ENCODE peak calls at places on chromosomes 6 and 20, in seven cellular contexts. P, D, I, Z, H, R and J are unnamed samples.
A peak's percentile ranks its signal among the peaks of the same experiment; 100 is the strongest.

GRCh38 chr20:3353646-3354045 is 53.8 kb downstream of the DNAAF9 start:
- DNase-seq in P (no peak), D (no peak), I (no peak), Z (no peak), H (no peak), R (no peak), J (no peak)

GRCh38 chr6:142377112-142377848 is 75.5 kb downstream of the ADGRG6 start:
- DNase-seq in P (peak; percentile 20), D (no peak), I (no peak), Z (peak; percentile 34), H (peak; percentile 68), R (no peak), J (no peak)

GRCh38 chr20:1934578-1935573 is 39.7 kb downstream of the SIRPA start:
- DNase-seq in P (no peak), D (no peak), I (no peak), Z (peak; percentile 70), H (no peak), R (no peak), J (no peak)

GRCh38 chr6:145756170-145756662 is 20.9 kb upstream of the EPM2A start:
- DNase-seq in P (peak; percentile 87), D (no peak), I (no peak), Z (peak; percentile 91), H (peak; percentile 59), R (no peak), J (no peak)

GRCh38 chr6:11495565-11496145 is 41.9 kb upstream of the TMEM170B start:
- DNase-seq in P (no peak), D (no peak), I (no peak), Z (no peak), H (peak; percentile 3), R (no peak), J (no peak)

GRCh38 chr20:63977392-63978276 is 1.8 kb downstream of the SAMD10 start:
- DNase-seq in P (no peak), D (no peak), I (no peak), Z (peak; percentile 79), H (peak; percentile 65), R (no peak), J (no peak)

GRCh38 chr20:19777311-19777710 is 19.3 kb downstream of the RIN2 start:
- DNase-seq in P (no peak), D (no peak), I (no peak), Z (no peak), H (no peak), R (no peak), J (no peak)

GRCh38 chr6:170113141-170113540 is 177.7 kb downstream of the DLL1 start:
- DNase-seq in P (no peak), D (no peak), I (no peak), Z (no peak), H (no peak), R (no peak), J (no peak)

GRCh38 chr20:59064214-59064722 is 21.7 kb upstream of the PRELID3B start:
- DNase-seq in P (no peak), D (no peak), I (no peak), Z (no peak), H (no peak), R (no peak), J (no peak)

GRCh38 chr6:15769471-15770088 is 106.8 kb upstream of the DTNBP1 start:
- DNase-seq in P (no peak), D (no peak), I (peak; percentile 21), Z (peak; percentile 11), H (peak; percentile 42), R (no peak), J (no peak)

GRCh38 chr6:47964994-47965393 is 146.0 kb downstream of the PTCHD4 start:
- DNase-seq in P (no peak), D (no peak), I (no peak), Z (no peak), H (no peak), R (no peak), J (no peak)

GRCh38 chr6:5179917-5180316 is 80.8 kb downstream of the LYRM4 start:
- DNase-seq in P (no peak), D (no peak), I (no peak), Z (no peak), H (no peak), R (no peak), J (no peak)

GRCh38 chr6:31356216-31356945 is 598 bp downstream of the HLA-B start:
- DNase-seq in P (no peak), D (no peak), I (no peak), Z (peak; percentile 6), H (peak; percentile 29), R (no peak), J (no peak)

GRCh38 chr20:59776059-59776603 is 157.3 kb downstream of the SYCP2 start:
- DNase-seq in P (no peak), D (no peak), I (no peak), Z (no peak), H (no peak), R (no peak), J (no peak)

GRCh38 chr6:44431118-44431725 is 43.7 kb downstream of the CDC5L start:
- DNase-seq in P (peak; percentile 15), D (no peak), I (peak; percentile 82), Z (peak; percentile 55), H (peak; percentile 58), R (no peak), J (no peak)

GRCh38 chr6:79546186-79546585 is 9.0 kb upstream of the LCA5 start:
- DNase-seq in P (no peak), D (no peak), I (no peak), Z (peak; percentile 77), H (peak; percentile 35), R (no peak), J (no peak)

GRCh38 chr6:37648465-37649330 is 49.0 kb downstream of the MDGA1 start:
- DNase-seq in P (no peak), D (no peak), I (no peak), Z (no peak), H (peak; percentile 16), R (no peak), J (no peak)

GRCh38 chr6:130075879-130076278 is 57.5 kb downstream of the L3MBTL3 start:
- DNase-seq in P (no peak), D (no peak), I (no peak), Z (peak; percentile 16), H (no peak), R (no peak), J (no peak)

GRCh38 chr6:7554533-7555275 is 13.2 kb downstream of the DSP start:
- DNase-seq in P (no peak), D (no peak), I (no peak), Z (no peak), H (no peak), R (no peak), J (no peak)

GRCh38 chr20:50528804-50529351 is 18.7 kb downstream of the PTPN1 start:
- DNase-seq in P (no peak), D (no peak), I (no peak), Z (peak; percentile 75), H (no peak), R (no peak), J (no peak)

GRCh38 chr6:133705071-133705470 is 183.8 kb upstream of the TCF21 start:
- DNase-seq in P (no peak), D (no peak), I (no peak), Z (peak; percentile 67), H (no peak), R (no peak), J (no peak)

GRCh38 chr20:14617123-14617522 is 279.7 kb upstream of the FLRT3 start:
- DNase-seq in P (no peak), D (no peak), I (no peak), Z (peak; percentile 7), H (peak; percentile 89), R (no peak), J (peak; percentile 59)

GRCh38 chr6:170160031-170160627 is 130.7 kb downstream of the DLL1 start:
- DNase-seq in P (no peak), D (no peak), I (no peak), Z (no peak), H (no peak), R (no peak), J (no peak)

GRCh38 chr6:3022765-3023662 is 23.3 kb downstream of the NQO2 start:
- DNase-seq in P (no peak), D (no peak), I (peak; percentile 14), Z (no peak), H (no peak), R (no peak), J (no peak)

GRCh38 chr20:51368461-51369211 is 173.9 kb downstream of the NFATC2 start:
- DNase-seq in P (no peak), D (no peak), I (no peak), Z (peak; percentile 69), H (no peak), R (no peak), J (no peak)

GRCh38 chr6:107026965-107027364 is 1.0 kb upstream of the MTRES1 start:
- DNase-seq in P (no peak), D (no peak), I (no peak), Z (no peak), H (no peak), R (no peak), J (no peak)

GRCh38 chr6:126170875-126171489 is 168.9 kb upstream of the CENPW start:
- DNase-seq in P (no peak), D (no peak), I (no peak), Z (no peak), H (peak; percentile 43), R (no peak), J (no peak)

GRCh38 chr6:109082178-109082577 is 12.5 kb downstream of the SESN1 start:
- DNase-seq in P (no peak), D (no peak), I (no peak), Z (peak; percentile 51), H (peak; percentile 55), R (no peak), J (no peak)

GRCh38 chr20:57716893-57717292 is 7.1 kb upstream of the PMEPA1 start:
- DNase-seq in P (no peak), D (no peak), I (no peak), Z (no peak), H (no peak), R (no peak), J (no peak)

GRCh38 chr6:53236241-53236640 is 87.6 kb upstream of the GCM1 start:
- DNase-seq in P (no peak), D (no peak), I (no peak), Z (no peak), H (no peak), R (no peak), J (no peak)

GRCh38 chr6:84773431-84774173 is 9.2 kb upstream of the TBX18 start:
- DNase-seq in P (no peak), D (no peak), I (no peak), Z (no peak), H (no peak), R (no peak), J (no peak)

GRCh38 chr20:46133886-46134654 is 16.0 kb downstream of the CD40 start:
- DNase-seq in P (no peak), D (no peak), I (no peak), Z (no peak), H (no peak), R (no peak), J (no peak)

GRCh38 chr6:131937703-131938631 is 13.2 kb downstream of the CCN2 start:
- DNase-seq in P (no peak), D (no peak), I (no peak), Z (peak; percentile 63), H (peak; percentile 82), R (no peak), J (no peak)

GRCh38 chr20:23403721-23404120 is 17.6 kb downstream of the NAPB start:
- DNase-seq in P (no peak), D (no peak), I (no peak), Z (no peak), H (no peak), R (no peak), J (no peak)

GRCh38 chr6:41092421-41093140 is 19.8 kb downstream of the NFYA start:
- DNase-seq in P (peak; percentile 16), D (no peak), I (no peak), Z (peak; percentile 16), H (peak; percentile 29), R (no peak), J (no peak)